ENCODE peak calls at places on chromosomes 11 and 22, in five cellular contexts. X, C, A, Y and M are unnamed samples.

GRCh38 chr22:20464096-20464614 is 26.5 kb upstream of the SCARF2 start:
- DNase-seq in A (no peak), Y (no peak), C (no peak), X (no peak), M (no peak)

GRCh38 chr11:120384476-120384875 is 48.3 kb downstream of the ARHGEF12 start:
- DNase-seq in Y (no peak), C (no peak), A (no peak), X (no peak), M (no peak)

GRCh38 chr22:17921871-17922821 is 102.2 kb downstream of the MICAL3 start:
- DNase-seq in C (no peak), X (no peak), A (no peak), Y (peak), M (no peak)

GRCh38 chr11:116312560-116313340 is 460.0 kb downstream of the BUD13 start:
- DNase-seq in C (no peak), X (peak), Y (peak), A (peak), M (no peak)

GRCh38 chr22:49767355-49768062 is 60.2 kb downstream of the BRD1 start:
- DNase-seq in X (peak), C (peak), A (peak), Y (no peak), M (peak)

GRCh38 chr11:8283510-8284272 is 20.0 kb upstream of the LMO1 start:
- DNase-seq in C (no peak), Y (peak), A (no peak), X (no peak), M (no peak)

GRCh38 chr11:122293298-122294023 is 177.4 kb upstream of the BLID start:
- DNase-seq in X (no peak), A (no peak), Y (no peak), C (no peak), M (no peak)

GRCh38 chr11:131465746-131466145 is 95.3 kb downstream of the NTM start:
- DNase-seq in C (no peak), X (no peak), Y (no peak), A (no peak), M (no peak)

GRCh38 chr22:43176090-43176489 is 10.8 kb downstream of the TTLL12 start:
- DNase-seq in Y (no peak), X (peak), C (no peak), A (no peak), M (no peak)

GRCh38 chr11:65414776-65415498 is 7.7 kb upstream of the NEAT1 start:
- DNase-seq in Y (peak), C (no peak), A (no peak), X (peak), M (no peak)

GRCh38 chr11:11867720-11868119 is 25.9 kb downstream of the USP47 start:
- DNase-seq in X (no peak), C (no peak), A (no peak), Y (no peak), M (no peak)

GRCh38 chr11:30092518-30092917 is 75.7 kb upstream of the KCNA4 start:
- DNase-seq in C (no peak), Y (no peak), X (no peak), A (no peak), M (no peak)

GRCh38 chr11:63708764-63709163 is 27.5 kb downstream of the RTN3 start:
- DNase-seq in A (no peak), Y (no peak), C (no peak), X (no peak), M (no peak)

GRCh38 chr22:25930710-25931353 is 188.8 kb downstream of the MYO18B start:
- DNase-seq in Y (peak), C (no peak), X (no peak), A (no peak), M (no peak)

GRCh38 chr22:38940985-38941384 is 16.4 kb upstream of the APOBEC3A start:
- DNase-seq in C (no peak), X (no peak), A (no peak), Y (no peak), M (no peak)

GRCh38 chr11:34342008-34342533 is 15.7 kb downstream of the ABTB2 start:
- DNase-seq in Y (no peak), C (no peak), A (no peak), X (no peak), M (no peak)

GRCh38 chr22:35961480-35961902 is 67.1 kb downstream of the RBFOX2 start:
- DNase-seq in X (no peak), C (no peak), Y (peak), A (peak), M (peak)

GRCh38 chr11:91731051-91731450 is 493.6 kb upstream of the FAT3 start:
- DNase-seq in C (no peak), Y (no peak), A (no peak), X (no peak), M (no peak)

GRCh38 chr11:34787348-34787747 is 128.8 kb downstream of the APIP start:
- DNase-seq in A (no peak), X (no peak), C (no peak), Y (no peak), M (no peak)

GRCh38 chr22:21952586-21953571 is at the start of gene PPM1F:
- DNase-seq in C (no peak), X (peak), Y (peak), A (peak), M (peak)

GRCh38 chr11:25734592-25735211 is 597.2 kb upstream of the ANO3 start:
- DNase-seq in X (no peak), A (no peak), Y (no peak), C (no peak), M (no peak)

GRCh38 chr11:105713106-105713505 is 103.2 kb downstream of the GRIA4 start:
- DNase-seq in Y (no peak), X (no peak), A (no peak), C (no peak), M (no peak)

GRCh38 chr11:20035701-20036601 is 124.3 kb downstream of the DBX1 start:
- DNase-seq in Y (no peak), A (peak), X (no peak), C (no peak), M (peak)

GRCh38 chr11:60769273-60769672 is 12.6 kb downstream of the MS4A15 start:
- DNase-seq in A (no peak), Y (no peak), X (no peak), C (no peak), M (no peak)

GRCh38 chr11:72829884-72830533 is 15.8 kb downstream of the ATG16L2 start:
- DNase-seq in A (no peak), C (no peak), X (no peak), Y (no peak), M (no peak)

GRCh38 chr11:45021692-45022130 is 71.0 kb upstream of the TP53I11 start:
- DNase-seq in Y (peak), A (no peak), X (peak), C (no peak), M (no peak)

GRCh38 chr11:24738972-24739371 is 242.1 kb downstream of the LUZP2 start:
- DNase-seq in X (no peak), C (no peak), A (no peak), Y (no peak), M (no peak)

GRCh38 chr11:819943-820649 is 1.4 kb downstream of the PNPLA2 start:
- DNase-seq in A (peak), Y (peak), X (peak), C (peak), M (peak)

GRCh38 chr11:820655-821512 is 2.2 kb downstream of the PNPLA2 start:
- DNase-seq in A (peak), C (no peak), Y (peak), X (peak), M (peak)

GRCh38 chr11:821513-822371 is 3.0 kb downstream of the PNPLA2 start:
- DNase-seq in X (no peak), Y (peak), C (no peak), A (no peak), M (no peak)

GRCh38 chr11:818396-819128 is at the start of gene PNPLA2:
- DNase-seq in X (no peak), Y (peak), A (peak), C (no peak), M (no peak)

DNA sequence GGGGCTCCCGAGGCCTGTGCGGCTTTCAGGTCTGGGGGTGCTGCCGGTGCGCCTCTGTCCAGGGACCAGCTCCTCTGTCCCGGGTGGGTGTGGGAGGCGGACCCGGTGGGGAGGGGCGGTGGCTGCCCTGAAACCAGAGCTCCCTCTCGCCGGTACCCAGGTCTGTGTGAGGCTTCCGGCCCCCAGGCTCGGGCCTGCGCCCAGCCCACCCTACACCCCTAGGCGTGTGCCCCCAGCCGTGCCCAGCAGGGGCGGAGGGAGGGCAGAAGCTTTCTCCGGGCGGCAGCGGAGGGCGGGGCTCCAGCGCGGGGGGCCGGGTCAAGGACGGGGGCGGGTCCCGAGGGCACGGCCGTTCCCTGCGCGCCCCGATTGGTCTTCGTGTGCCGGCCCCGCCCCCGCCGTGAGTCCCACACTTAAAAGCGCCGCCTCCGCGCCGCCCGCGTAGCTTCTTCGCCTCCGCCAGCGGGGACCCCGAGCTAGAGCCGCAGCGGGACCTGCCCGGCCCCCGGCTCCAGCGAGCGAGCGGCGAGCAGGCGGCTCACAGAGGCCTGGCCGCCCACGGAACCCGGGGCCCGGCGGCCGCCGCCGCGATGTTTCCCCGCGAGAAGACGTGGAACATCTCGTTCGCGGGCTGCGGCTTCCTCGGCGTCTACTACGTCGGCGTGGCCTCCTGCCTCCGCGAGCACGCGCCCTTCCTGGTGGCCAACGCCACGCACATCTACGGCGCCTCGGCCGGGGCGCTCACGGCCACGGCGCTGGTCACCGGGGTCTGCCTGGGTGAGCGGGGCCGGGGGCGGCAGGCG is 616 bp downstream of the PNPLA2 start:
- DNase-seq in X (peak), Y (peak), A (peak), C (no peak), M (no peak)
- TF ChIP-seq POLR2A in X (peak), Y (peak), A (peak), C (peak), M (peak)

DNA sequence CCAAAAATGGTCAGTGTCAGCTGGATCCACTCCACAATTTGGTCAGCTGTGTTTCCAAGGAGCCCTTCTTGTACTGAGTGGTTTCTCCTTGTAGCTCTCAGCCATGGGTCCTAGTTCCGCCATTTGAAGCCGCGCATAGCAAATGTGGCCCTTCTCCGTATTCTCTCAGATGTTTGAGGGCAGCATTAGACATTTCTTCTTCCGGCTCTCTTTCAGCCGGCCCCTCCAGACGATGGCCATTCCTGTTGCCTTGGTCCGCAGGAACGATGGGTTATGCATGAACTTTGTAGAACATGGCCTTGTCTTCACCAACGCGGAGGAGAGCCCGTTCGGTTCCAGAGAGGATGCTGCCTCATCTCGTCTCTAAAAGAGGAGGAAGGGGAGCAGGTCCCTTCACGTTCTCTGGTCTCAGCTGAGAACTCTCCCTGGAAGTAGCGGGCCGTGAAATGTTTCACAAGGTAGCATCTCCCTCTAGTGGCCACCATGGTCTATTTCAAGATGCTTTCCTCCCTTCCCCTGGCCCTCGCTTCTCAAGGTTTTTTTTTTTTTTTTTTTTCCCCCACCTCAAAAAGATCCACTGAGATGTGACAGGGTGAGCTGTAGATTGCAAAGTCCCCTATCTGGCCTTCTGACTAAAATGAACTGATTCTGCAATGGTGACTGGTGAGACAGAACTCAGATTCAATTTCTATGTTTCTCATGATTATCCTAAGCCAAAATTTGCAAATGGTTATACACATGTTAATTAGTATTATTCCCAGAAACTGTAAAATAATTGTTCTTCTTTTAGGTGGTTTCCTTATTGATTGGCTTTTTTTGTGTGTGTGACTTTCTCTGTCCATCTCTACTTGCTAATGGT is 19.8 kb upstream of the PLET1 start:
- DNase-seq in X (no peak), Y (peak), C (peak), A (peak), M (peak)
- TF ChIP-seq POLR2A in X (no peak), Y (no peak), C (no peak), A (no peak), M (no peak)

GRCh38 chr11:103939694-103940093 is 96.7 kb upstream of the DDI1 start:
- DNase-seq in X (no peak), A (no peak), C (no peak), Y (no peak), M (no peak)
- TF ChIP-seq POLR2A in X (no peak), A (no peak), C (no peak), Y (no peak), M (no peak)

GRCh38 chr11:281486-282161 is 3.4 kb downstream of the NLRP6 start:
- DNase-seq in Y (no peak), X (no peak), C (no peak), A (no peak), M (no peak)

GRCh38 chr11:279040-279965 is 1.1 kb downstream of the NLRP6 start:
- DNase-seq in Y (peak), A (no peak), C (no peak), X (peak), M (no peak)

GRCh38 chr11:278001-278951 is at the start of gene NLRP6:
- DNase-seq in A (no peak), Y (peak), C (no peak), X (peak), M (no peak)

GRCh38 chr11:280762-281485 is 2.7 kb downstream of the NLRP6 start:
- DNase-seq in A (peak), C (no peak), X (peak), Y (no peak), M (no peak)

GRCh38 chr11:279966-280761 is 2.0 kb downstream of the NLRP6 start:
- DNase-seq in A (peak), Y (peak), C (no peak), X (peak), M (no peak)
- TF ChIP-seq POLR2A in A (no peak), Y (no peak), C (no peak), X (no peak), M (no peak)

GRCh38 chr11:2380396-2380795 is 3.3 kb downstream of the CD81 start:
- DNase-seq in Y (no peak), C (no peak), X (peak), A (no peak), M (no peak)

GRCh38 chr11:2377511-2378443 is 667 bp downstream of the CD81 start:
- DNase-seq in C (no peak), A (peak), Y (peak), X (peak), M (peak)

GRCh38 chr11:2378527-2379210 is 1.6 kb downstream of the CD81 start:
- DNase-seq in C (no peak), X (peak), A (no peak), Y (no peak), M (no peak)

GRCh38 chr11:2380807-2381350 is 3.8 kb downstream of the CD81 start:
- DNase-seq in Y (peak), A (no peak), C (no peak), X (peak), M (no peak)

GRCh38 chr11:2379471-2380174 is 2.5 kb downstream of the CD81 start:
- DNase-seq in Y (no peak), A (no peak), X (peak), C (no peak), M (no peak)
- TF ChIP-seq POLR2A in Y (no peak), A (no peak), X (no peak), C (no peak), M (no peak)

GRCh38 chr11:75558939-75559843 is 2.9 kb upstream of the SERPINH1 start:
- DNase-seq in A (no peak), X (no peak), Y (no peak), C (no peak), M (no peak)
- TF ChIP-seq POLR2A in A (no peak), X (no peak), Y (no peak), C (no peak), M (no peak)

GRCh38 chr11:76782526-76783293 is 446 bp upstream of the TSKU start:
- DNase-seq in C (peak), X (peak), A (peak), Y (peak), M (peak)
- TF ChIP-seq POLR2A in C (peak), X (no peak), A (peak), Y (no peak), M (no peak)